ENCODE peak calls at places on chromosome 20, in nine cellular contexts. U is astrocyte of the hippocampus, P is T1000, L is fibroblast of mammary gland, T is NCI-H510A, F is NB4, N is adrenal gland, S is bronchial epithelial cell, O is cardiac muscle cell. Q is an unnamed sample.
A peak's percentile ranks its signal among the peaks of the same experiment; 100 is the strongest.

GRCh38 chr20:1330075-1330830 is 1.3 kb upstream of the SDCBP2 start:
- DNase-seq in U (no peak), P (no peak), L (peak; percentile 91), T (no peak), F (no peak), N (peak; percentile 92), S (peak; percentile 81), O (peak; percentile 53), Q (no peak)

GRCh38 chr20:56422131-56422823 is 10.2 kb downstream of the CASS4 start:
- DNase-seq in U (peak; percentile 87), P (no peak), L (peak; percentile 72), T (no peak), F (peak; percentile 85), N (peak; percentile 29), S (peak; percentile 44), O (peak; percentile 79), Q (peak; percentile 84)

GRCh38 chr20:53623454-53624206 is 30.0 kb upstream of the ZNF217 start:
- DNase-seq in U (peak; percentile 84), P (peak; percentile 48), L (peak; percentile 85), T (peak; percentile 30), F (peak; percentile 87), N (peak; percentile 90), S (peak; percentile 68), O (peak; percentile 82), Q (peak; percentile 62)

GRCh38 chr20:4165984-4166725 is 150.8 kb upstream of the RNF24 start:
- DNase-seq in U (no peak), P (no peak), L (no peak), T (no peak), F (no peak), N (no peak), S (no peak), O (no peak), Q (no peak)

GRCh38 chr20:32509639-32510066 is 75.5 kb downstream of the NOL4L start:
- DNase-seq in U (no peak), P (no peak), L (peak; percentile 11), T (no peak), F (peak; percentile 93), N (peak; percentile 77), S (no peak), O (no peak), Q (no peak)

GRCh38 chr20:23541330-23541729 is 27.0 kb downstream of the CST9L start:
- DNase-seq in U (no peak), P (no peak), L (peak; percentile 0), T (no peak), F (peak; percentile 20), N (no peak), S (peak; percentile 85), O (no peak), Q (peak; percentile 93)

GRCh38 chr20:59087829-59088433 is 45.3 kb upstream of the PRELID3B start:
- DNase-seq in U (peak; percentile 53), P (no peak), L (peak; percentile 65), T (no peak), F (peak; percentile 75), N (peak; percentile 93), S (peak; percentile 42), O (peak; percentile 70), Q (peak; percentile 51)

GRCh38 chr20:38129893-38130609 is 35.0 kb downstream of the TGM2 start:
- DNase-seq in U (no peak), P (no peak), L (no peak), T (no peak), F (no peak), N (no peak), S (no peak), O (no peak), Q (no peak)

GRCh38 chr20:35091808-35092523 is 641 bp downstream of the TRPC4AP start:
- DNase-seq in U (peak; percentile 45), P (no peak), L (peak; percentile 41), T (no peak), F (peak; percentile 33), N (peak; percentile 78), S (no peak), O (no peak), Q (peak; percentile 5)

GRCh38 chr20:52331655-52332054 is 140.1 kb upstream of the ZFP64 start:
- DNase-seq in U (no peak), P (no peak), L (no peak), T (no peak), F (no peak), N (no peak), S (no peak), O (no peak), Q (no peak)